ENCODE peak calls at places on chromosomes 1 and 21, in seven cellular contexts. T, K, C, E, X, M and I are unnamed samples. For H3K27me3, the result is how much of the 10 kb centered on the place peaks cover.

GRCh38 chr1:94433866-94434265 is 15.7 kb downstream of the ABCD3 start:
- DNase-seq in T (no peak), K (no peak), C (no peak), E (no peak), X (no peak), M (no peak), I (no peak)

GRCh38 chr1:37153701-37154100 is 119.4 kb upstream of the GRIK3 start:
- DNase-seq in T (no peak), K (no peak), C (no peak), E (no peak), X (no peak), M (no peak), I (no peak)

GRCh38 chr1:165253818-165254254 is 102.7 kb downstream of the LMX1A start:
- DNase-seq in T (no peak), K (no peak), C (no peak), E (no peak), X (no peak), M (no peak), I (no peak)

GRCh38 chr1:168408531-168409242 is 128.0 kb downstream of the TBX19 start:
- DNase-seq in T (no peak), K (peak), C (no peak), E (no peak), X (no peak), M (no peak), I (no peak)

GRCh38 chr1:167672831-167673230 is 42.8 kb downstream of the RCSD1 start:
- DNase-seq in T (no peak), K (no peak), C (no peak), E (no peak), X (no peak), M (no peak), I (no peak)

GRCh38 chr1:109392788-109393580 is 4.7 kb downstream of the SORT1 start:
- DNase-seq in T (peak), K (no peak), C (peak), E (peak), X (peak), M (peak), I (no peak)

GRCh38 chr1:55955237-55955636 is 624.1 kb downstream of the PLPP3 start:
- DNase-seq in T (peak), K (no peak), C (no peak), E (no peak), X (no peak), M (no peak), I (no peak)

GRCh38 chr1:89855413-89856123 is 34.7 kb downstream of the LRRC8D start:
- DNase-seq in T (peak), K (peak), C (no peak), E (no peak), X (no peak), M (no peak), I (no peak)

GRCh38 chr21:19489930-19490329 is 1086.3 kb upstream of the TMPRSS15 start:
- DNase-seq in T (no peak), K (no peak), C (no peak), E (no peak), X (no peak), M (no peak), I (no peak)

GRCh38 chr1:110606784-110607662 is 865 bp upstream of the KCNA2 start:
- DNase-seq in T (peak), K (peak), C (no peak), E (no peak), X (peak), M (no peak), I (peak)

GRCh38 chr1:19311503-19311930 is 427 bp downstream of the AKR7A2 start:
- DNase-seq in T (no peak), K (no peak), C (no peak), E (no peak), X (no peak), M (peak), I (peak)

GRCh38 chr1:80498673-80499072 is 1302.1 kb upstream of the ADGRL2 start:
- DNase-seq in T (peak), K (no peak), C (no peak), E (no peak), X (no peak), M (no peak), I (no peak)

GRCh38 chr1:47914218-47914937 is 82.8 kb downstream of the TRABD2B start:
- DNase-seq in T (no peak), K (no peak), C (no peak), E (no peak), X (no peak), M (no peak), I (no peak)

GRCh38 chr21:45802425-45802824 is 158.9 kb downstream of the PCBP3 start:
- DNase-seq in T (no peak), K (no peak), C (no peak), E (no peak), X (no peak), M (no peak), I (peak)

GRCh38 chr1:32774950-32775634 is 42.1 kb downstream of the YARS1 start:
- DNase-seq in T (peak), K (no peak), C (no peak), E (no peak), X (no peak), M (no peak), I (no peak)

GRCh38 chr1:65056234-65056633 is 89.9 kb upstream of the JAK1 start:
- DNase-seq in T (no peak), K (no peak), C (no peak), E (no peak), X (no peak), M (no peak), I (no peak)

GRCh38 chr1:25206201-25206600 is 26.1 kb downstream of the SYF2 start:
- DNase-seq in T (no peak), K (no peak), C (no peak), E (no peak), X (no peak), M (no peak), I (no peak)

GRCh38 chr1:12712091-12712490 is 3.8 kb upstream of the AADACL3 start:
- DNase-seq in T (no peak), K (no peak), C (no peak), E (no peak), X (no peak), M (no peak), I (no peak)

GRCh38 chr1:154206212-154206611 is at the start of gene CFAP141:
- DNase-seq in T (no peak), K (peak), C (no peak), E (no peak), X (no peak), M (no peak), I (no peak)

GRCh38 chr21:32001390-32001789 is 128.6 kb downstream of the HUNK start:
- DNase-seq in T (no peak), K (no peak), C (no peak), E (no peak), X (no peak), M (no peak), I (no peak)

GRCh38 chr1:2855206-2856075 is 53.9 kb upstream of the TTC34 start:
- DNase-seq in T (no peak), K (no peak), C (peak), E (no peak), X (no peak), M (peak), I (no peak)

GRCh38 chr1:119968601-119969000 is 72.3 kb upstream of the ADAM30 start:
- DNase-seq in T (no peak), K (no peak), C (no peak), E (no peak), X (no peak), M (no peak), I (no peak)

GRCh38 chr1:228465571-228466146 is 21.5 kb upstream of the RNF187 start:
- DNase-seq in T (no peak), K (no peak), C (no peak), E (no peak), X (no peak), M (no peak), I (no peak)

GRCh38 chr1:228472655-228473054 is 14.5 kb upstream of the RNF187 start:
- DNase-seq in T (no peak), K (no peak), C (no peak), E (no peak), X (no peak), M (no peak), I (no peak)

GRCh38 chr1:228471154-228471761 is 15.9 kb upstream of the RNF187 start:
- DNase-seq in T (no peak), K (no peak), C (no peak), E (no peak), X (no peak), M (no peak), I (no peak)

GRCh38 chr1:228471762-228472398 is 15.3 kb upstream of the RNF187 start:
- DNase-seq in T (peak), K (peak), C (no peak), E (no peak), X (no peak), M (no peak), I (peak)

DNA sequence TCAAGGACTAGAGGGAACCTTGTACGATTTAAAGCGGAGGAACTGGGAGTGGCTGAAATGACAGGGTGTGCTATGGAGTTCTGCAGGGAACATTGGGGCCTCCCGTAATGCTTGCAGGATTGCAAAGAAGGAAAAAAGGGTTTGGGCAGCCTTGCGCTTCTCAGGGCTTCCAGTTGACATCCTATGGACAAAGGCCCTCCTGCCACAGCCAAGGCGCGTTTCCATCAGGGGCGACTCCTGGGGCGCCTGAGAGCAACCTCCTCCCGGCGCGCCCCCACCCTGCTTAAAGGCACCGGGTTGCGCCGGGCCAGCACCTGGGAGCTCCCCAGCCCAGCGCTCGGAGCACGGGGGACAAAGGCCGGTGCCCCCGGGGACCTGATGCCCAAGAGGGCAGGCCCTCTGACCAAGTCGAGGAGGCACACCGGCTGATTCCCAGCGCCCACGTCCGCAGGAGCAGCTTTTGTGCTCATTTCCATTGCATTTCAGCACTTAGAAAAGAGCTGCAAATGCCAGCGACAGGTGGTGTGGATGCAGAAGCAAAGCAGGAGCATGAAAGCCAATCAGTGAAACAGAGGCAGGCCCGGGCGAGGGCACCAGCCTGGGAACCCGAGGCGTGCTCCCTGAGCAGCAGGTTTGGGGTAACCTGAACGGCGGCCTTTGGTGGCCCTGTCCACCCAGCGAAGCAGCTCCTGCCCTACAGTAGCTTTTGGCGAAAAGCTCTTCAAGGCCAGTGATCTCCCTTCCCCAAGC is 17.6 kb upstream of the RNF187 start:
- DNase-seq in T (no peak), K (no peak), C (no peak), E (no peak), X (no peak), M (no peak), I (peak)
- H3K27me3 ChIP-seq in T (half or more), K (under half), C (half or more), E (under half), X (half or more), M (half or more), I (under half)

GRCh38 chr1:1432951-1433803 is 2.3 kb upstream of the VWA1 start:
- DNase-seq in T (no peak), K (no peak), C (peak), E (peak), X (peak), M (peak), I (peak)
- H3K4me3 ChIP-seq in T (no peak), K (no peak), C (peak), E (peak), X (peak), M (peak), I (peak)

DNA sequence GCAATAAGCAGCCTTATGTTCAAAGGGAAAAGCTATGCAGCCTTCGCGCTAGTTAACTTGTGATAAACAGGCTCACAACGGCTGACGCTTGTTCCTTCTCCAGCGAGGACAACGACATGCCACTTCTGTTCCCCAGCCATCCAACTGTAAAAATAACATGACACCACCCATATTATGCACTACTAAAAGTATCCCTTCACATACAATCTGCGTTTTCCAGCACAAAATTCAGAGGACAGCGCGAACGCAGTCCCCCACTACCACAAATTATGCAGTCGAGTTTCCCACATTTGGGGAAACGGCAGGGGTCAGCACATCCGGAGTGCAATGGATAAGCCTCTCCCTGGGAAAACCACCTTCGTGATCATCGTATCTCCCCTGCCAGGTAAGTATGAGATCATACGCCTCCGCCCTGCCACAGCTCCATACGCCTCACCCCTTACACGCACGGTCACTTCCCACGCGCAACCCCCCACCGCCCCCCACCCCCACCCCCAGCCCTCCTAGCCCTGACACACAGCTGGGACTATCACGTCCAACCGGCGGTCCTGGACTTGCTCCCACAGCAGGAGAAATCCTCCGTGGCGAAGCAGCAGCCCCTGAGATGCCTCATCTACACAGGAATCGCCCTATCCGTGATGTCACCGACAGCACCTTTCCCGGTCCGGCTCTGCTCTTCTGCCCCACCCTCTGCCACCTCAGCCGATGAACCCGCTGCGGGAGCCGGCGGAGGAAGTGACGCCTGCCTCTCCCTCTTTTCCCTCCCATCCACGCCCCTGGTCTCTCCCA is 120.8 kb downstream of the PPIAL4G start:
- DNase-seq in T (no peak), K (no peak), C (peak), E (peak), X (no peak), M (no peak), I (peak)
- H3K27me3 ChIP-seq in T (under half), K (under half), C (under half), E (under half), X (half or more), M (under half), I (under half)

GRCh38 chr1:27011976-27012563 is 580 bp downstream of the TENT5B start:
- DNase-seq in T (peak), K (no peak), C (no peak), E (no peak), X (no peak), M (no peak), I (peak)

GRCh38 chr1:27011058-27011764 is 1.4 kb downstream of the TENT5B start:
- DNase-seq in T (peak), K (no peak), C (peak), E (no peak), X (no peak), M (no peak), I (peak)

GRCh38 chr1:27007909-27008582 is 4.6 kb downstream of the TENT5B start:
- DNase-seq in T (peak), K (no peak), C (peak), E (no peak), X (no peak), M (no peak), I (peak)

GRCh38 chr1:27009601-27010197 is 3.0 kb downstream of the TENT5B start:
- DNase-seq in T (peak), K (no peak), C (peak), E (no peak), X (peak), M (no peak), I (peak)

DNA sequence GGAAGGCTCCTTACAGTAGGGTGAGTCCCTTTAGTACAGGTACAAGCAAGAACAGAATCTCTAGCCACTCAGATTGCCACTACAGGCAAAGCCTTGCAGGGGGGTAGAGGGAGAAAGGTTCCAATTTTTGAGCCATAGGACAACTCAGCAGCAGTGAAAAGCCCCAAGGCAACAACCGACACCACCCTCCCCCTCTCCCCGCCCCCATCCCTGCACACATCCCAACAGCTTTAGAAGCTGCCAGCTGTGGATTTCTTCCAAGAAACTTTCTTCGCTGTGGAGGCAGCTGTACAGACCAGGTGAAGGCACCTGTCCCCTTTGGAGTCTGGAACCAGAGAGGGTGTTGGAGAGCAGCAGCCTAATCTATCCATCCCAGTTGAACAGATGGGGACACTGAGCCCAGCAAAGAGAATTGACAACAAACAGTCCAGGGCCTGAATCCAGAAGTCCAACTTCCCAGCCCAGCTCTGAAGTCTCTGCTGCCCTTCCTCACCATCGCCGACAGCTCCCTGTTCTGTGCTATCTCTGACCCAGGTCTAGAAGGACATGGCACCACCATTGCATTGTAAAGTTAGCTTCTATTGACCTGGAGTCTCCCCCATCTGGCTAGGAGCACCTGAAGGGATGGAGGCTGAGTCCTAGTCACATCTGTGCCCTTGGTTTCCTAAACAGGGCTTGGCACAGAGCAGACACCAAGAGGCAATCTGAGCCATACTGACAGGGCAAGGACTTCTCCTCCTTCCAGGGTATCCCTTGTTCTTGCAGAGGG is 2.2 kb downstream of the TENT5B start:
- DNase-seq in T (peak), K (no peak), C (no peak), E (no peak), X (no peak), M (no peak), I (peak)
- H3K4me3 ChIP-seq in T (no peak), K (no peak), C (peak), E (no peak), X (peak), M (peak), I (peak)

GRCh38 chr1:228648647-228649383 is 86.5 kb upstream of the RHOU start:
- DNase-seq in T (no peak), K (no peak), C (no peak), E (no peak), X (no peak), M (no peak), I (no peak)
- H3K27me3 ChIP-seq in T (under half), K (half or more), C (half or more), E (under half), X (half or more), M (half or more), I (half or more)

GRCh38 chr1:44233593-44233992 is 20.3 kb downstream of the DMAP1 start:
- DNase-seq in T (no peak), K (no peak), C (no peak), E (no peak), X (no peak), M (no peak), I (no peak)
- H3K4me3 ChIP-seq in T (no peak), K (no peak), C (no peak), E (no peak), X (no peak), M (no peak), I (no peak)

DNA sequence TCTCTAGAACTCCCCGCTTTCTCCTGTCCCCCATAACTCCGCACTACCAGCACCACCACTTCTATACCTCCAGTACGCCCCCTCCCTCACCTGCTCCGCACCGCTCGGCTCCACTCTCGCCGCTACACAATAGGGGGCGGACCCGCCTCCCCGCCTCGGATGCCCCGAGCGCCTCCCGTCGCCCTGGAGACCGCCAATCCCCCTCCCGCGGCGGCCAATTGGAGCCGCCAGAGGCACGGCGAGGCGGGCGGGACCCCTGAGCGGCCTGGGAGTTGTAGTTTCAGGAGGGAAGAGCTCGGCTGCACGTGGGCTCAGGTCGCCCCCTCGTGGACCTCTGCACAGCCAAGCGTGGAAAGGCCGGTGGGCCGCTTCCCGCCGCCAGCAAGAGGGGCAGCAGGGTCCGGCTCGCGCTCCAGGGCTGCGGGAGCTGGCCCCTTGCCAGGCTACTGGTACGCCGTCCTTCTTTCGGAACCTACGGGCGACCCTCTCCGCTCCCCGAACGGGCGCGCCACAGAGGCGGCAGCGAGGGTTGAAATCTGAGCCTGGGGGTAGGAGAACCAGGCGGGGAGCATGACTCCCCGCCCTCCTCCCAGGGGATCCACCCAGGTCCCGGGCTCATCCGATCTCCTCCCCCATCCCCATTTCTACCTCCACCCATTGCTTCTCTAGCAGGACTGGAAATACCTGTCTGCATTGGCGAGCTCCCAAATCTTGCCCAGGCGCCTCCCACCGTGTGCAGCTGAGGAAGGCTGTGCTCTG is at the start of gene IGSF9:
- DNase-seq in T (peak), K (peak), C (peak), E (peak), X (peak), M (peak), I (peak)
- H3K27me3 ChIP-seq in T (under half), K (under half), C (under half), E (under half), X (under half), M (under half), I (under half)

DNA sequence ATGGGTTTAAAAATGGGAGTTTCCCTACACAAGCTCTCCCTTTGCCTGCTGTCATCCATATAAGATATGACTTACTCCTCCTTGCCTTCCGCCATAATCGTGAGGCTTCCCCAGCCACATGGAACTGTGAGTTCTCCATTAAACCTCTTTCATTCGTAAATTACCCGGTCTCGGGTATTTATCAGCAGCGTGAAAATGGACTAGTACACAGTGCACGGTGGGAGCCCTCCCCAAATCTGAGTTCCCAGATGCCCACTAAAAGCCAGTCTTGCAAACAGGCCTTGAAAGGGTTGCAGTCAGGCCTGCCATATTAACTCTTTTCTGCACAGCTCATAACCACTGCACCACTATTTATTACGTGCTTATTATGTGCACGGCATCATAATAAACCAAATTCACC is 400.9 kb downstream of the PRDM2 start:
- DNase-seq in T (no peak), K (no peak), C (no peak), E (no peak), X (no peak), M (no peak), I (no peak)
- H3K4me3 ChIP-seq in T (no peak), K (no peak), C (no peak), E (no peak), X (no peak), M (no peak), I (no peak)

GRCh38 chr21:8994640-8995511 is 1526.5 kb upstream of the TPTE start:
- DNase-seq in T (no peak), K (no peak), C (no peak), E (no peak), X (no peak), M (no peak), I (no peak)
- H3K27me3 ChIP-seq in T (under half), K (under half), C (under half), E (under half), X (half or more), M (under half), I (under half)

GRCh38 chr1:50332941-50333594 is 90.2 kb downstream of the DMRTA2 start:
- DNase-seq in T (peak), K (peak), C (peak), E (peak), X (peak), M (peak), I (peak)
- H3K4me3 ChIP-seq in T (peak), K (no peak), C (peak), E (peak), X (peak), M (peak), I (peak)